ENCODE peak calls at places on chromosomes 6 and 20, in seven cellular contexts. One of them, this sample, is unnamed.

GRCh38 chr6:15460110-15460727 is 202.6 kb downstream of the DTNBP1 start:
- DNase-seq in AG09309: no peak
- DNase-seq in mesendoderm: no peak
- DNase-seq in fibroblast of pulmonary artery: no peak
- DNase-seq in AG10803: peak
- DNase-seq in neuronal stem cell: no peak
- DNase-seq in SJSA1: no peak
- DNase-seq in this sample: no peak

GRCh38 chr6:3227363-3228045 is at the start of gene TUBB2B:
- DNase-seq in AG09309: no peak
- DNase-seq in mesendoderm: peak
- DNase-seq in fibroblast of pulmonary artery: no peak
- DNase-seq in AG10803: no peak
- DNase-seq in neuronal stem cell: peak
- DNase-seq in SJSA1: peak
- DNase-seq in this sample: peak

GRCh38 chr6:106300944-106301343 is 24.6 kb downstream of the ATG5 start:
- DNase-seq in AG09309: peak
- DNase-seq in mesendoderm: peak
- DNase-seq in fibroblast of pulmonary artery: peak
- DNase-seq in AG10803: peak
- DNase-seq in neuronal stem cell: no peak
- DNase-seq in SJSA1: peak
- DNase-seq in this sample: no peak

GRCh38 chr20:8388707-8389106 is 256.6 kb downstream of the PLCB1 start:
- DNase-seq in AG09309: no peak
- DNase-seq in mesendoderm: no peak
- DNase-seq in fibroblast of pulmonary artery: peak
- DNase-seq in AG10803: peak
- DNase-seq in neuronal stem cell: no peak
- DNase-seq in SJSA1: no peak
- DNase-seq in this sample: no peak

GRCh38 chr6:131948692-131949614 is 2.2 kb downstream of the CCN2 start:
- DNase-seq in AG09309: peak
- DNase-seq in mesendoderm: peak
- DNase-seq in fibroblast of pulmonary artery: peak
- DNase-seq in AG10803: peak
- DNase-seq in neuronal stem cell: no peak
- DNase-seq in SJSA1: peak
- DNase-seq in this sample: no peak

GRCh38 chr6:125871365-125871764 is 80.6 kb downstream of the NCOA7 start:
- DNase-seq in AG09309: no peak
- DNase-seq in mesendoderm: no peak
- DNase-seq in fibroblast of pulmonary artery: no peak
- DNase-seq in AG10803: no peak
- DNase-seq in neuronal stem cell: no peak
- DNase-seq in SJSA1: no peak
- DNase-seq in this sample: no peak

GRCh38 chr6:125812394-125813231 is 21.9 kb downstream of the NCOA7 start:
- DNase-seq in AG09309: peak
- DNase-seq in mesendoderm: peak
- DNase-seq in fibroblast of pulmonary artery: peak
- DNase-seq in AG10803: peak
- DNase-seq in neuronal stem cell: no peak
- DNase-seq in SJSA1: peak
- DNase-seq in this sample: no peak

GRCh38 chr6:149862901-149863595 is 1.1 kb downstream of the LRP11 start:
- DNase-seq in AG09309: no peak
- DNase-seq in mesendoderm: peak
- DNase-seq in fibroblast of pulmonary artery: peak
- DNase-seq in AG10803: peak
- DNase-seq in neuronal stem cell: peak
- DNase-seq in SJSA1: peak
- DNase-seq in this sample: peak

GRCh38 chr6:148745926-148746325 is 904 bp upstream of the UST start:
- DNase-seq in AG09309: no peak
- DNase-seq in mesendoderm: no peak
- DNase-seq in fibroblast of pulmonary artery: no peak
- DNase-seq in AG10803: no peak
- DNase-seq in neuronal stem cell: no peak
- DNase-seq in SJSA1: no peak
- DNase-seq in this sample: no peak

GRCh38 chr6:43782764-43783513 is 12.9 kb downstream of the VEGFA start:
- DNase-seq in AG09309: no peak
- DNase-seq in mesendoderm: no peak
- DNase-seq in fibroblast of pulmonary artery: no peak
- DNase-seq in AG10803: no peak
- DNase-seq in neuronal stem cell: no peak
- DNase-seq in SJSA1: no peak
- DNase-seq in this sample: no peak

GRCh38 chr20:39072132-39072531 is 110.0 kb downstream of the DHX35 start:
- DNase-seq in AG09309: no peak
- DNase-seq in mesendoderm: no peak
- DNase-seq in fibroblast of pulmonary artery: no peak
- DNase-seq in AG10803: no peak
- DNase-seq in neuronal stem cell: no peak
- DNase-seq in SJSA1: no peak
- DNase-seq in this sample: no peak

GRCh38 chr6:87669051-87669450 is 33.0 kb downstream of the AKIRIN2 start:
- DNase-seq in AG09309: no peak
- DNase-seq in mesendoderm: no peak
- DNase-seq in fibroblast of pulmonary artery: no peak
- DNase-seq in AG10803: no peak
- DNase-seq in neuronal stem cell: no peak
- DNase-seq in SJSA1: no peak
- DNase-seq in this sample: no peak

GRCh38 chr20:40810336-40810735 is 121.3 kb upstream of the MAFB start:
- DNase-seq in AG09309: no peak
- DNase-seq in mesendoderm: no peak
- DNase-seq in fibroblast of pulmonary artery: no peak
- DNase-seq in AG10803: no peak
- DNase-seq in neuronal stem cell: no peak
- DNase-seq in SJSA1: no peak
- DNase-seq in this sample: no peak

DNA sequence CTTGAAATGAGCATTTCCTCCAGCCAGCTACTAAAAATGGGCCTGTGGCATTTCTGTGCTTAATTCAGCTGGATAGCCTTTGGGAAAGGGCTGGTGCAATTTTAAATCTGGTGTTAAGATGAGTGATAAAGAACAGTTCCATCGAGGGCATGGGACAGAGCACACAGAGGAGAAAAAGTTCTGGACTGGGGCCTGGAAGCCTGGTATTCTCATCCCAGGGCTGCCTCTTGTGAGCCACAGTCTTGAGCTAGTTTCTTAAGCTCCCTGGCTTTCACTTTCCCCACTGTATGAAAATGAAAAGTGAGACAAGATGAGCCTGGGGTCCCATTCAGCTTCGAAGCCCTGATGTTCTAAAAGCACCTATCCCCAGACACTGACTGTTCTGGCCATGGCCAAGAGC is 14.3 kb upstream of the LAMA4 start:
- DNase-seq in AG09309: no peak
- DNase-seq in mesendoderm: no peak
- DNase-seq in fibroblast of pulmonary artery: no peak
- DNase-seq in AG10803: no peak
- DNase-seq in neuronal stem cell: no peak
- DNase-seq in SJSA1: no peak
- DNase-seq in this sample: no peak
- H3K4me3 ChIP-seq in AG09309: no peak
- H3K4me3 ChIP-seq in mesendoderm: no peak
- H3K4me3 ChIP-seq in fibroblast of pulmonary artery: no peak
- H3K4me3 ChIP-seq in AG10803: no peak
- H3K4me3 ChIP-seq in neuronal stem cell: no peak
- H3K4me3 ChIP-seq in SJSA1: no peak
- H3K4me3 ChIP-seq in this sample: no peak

DNA sequence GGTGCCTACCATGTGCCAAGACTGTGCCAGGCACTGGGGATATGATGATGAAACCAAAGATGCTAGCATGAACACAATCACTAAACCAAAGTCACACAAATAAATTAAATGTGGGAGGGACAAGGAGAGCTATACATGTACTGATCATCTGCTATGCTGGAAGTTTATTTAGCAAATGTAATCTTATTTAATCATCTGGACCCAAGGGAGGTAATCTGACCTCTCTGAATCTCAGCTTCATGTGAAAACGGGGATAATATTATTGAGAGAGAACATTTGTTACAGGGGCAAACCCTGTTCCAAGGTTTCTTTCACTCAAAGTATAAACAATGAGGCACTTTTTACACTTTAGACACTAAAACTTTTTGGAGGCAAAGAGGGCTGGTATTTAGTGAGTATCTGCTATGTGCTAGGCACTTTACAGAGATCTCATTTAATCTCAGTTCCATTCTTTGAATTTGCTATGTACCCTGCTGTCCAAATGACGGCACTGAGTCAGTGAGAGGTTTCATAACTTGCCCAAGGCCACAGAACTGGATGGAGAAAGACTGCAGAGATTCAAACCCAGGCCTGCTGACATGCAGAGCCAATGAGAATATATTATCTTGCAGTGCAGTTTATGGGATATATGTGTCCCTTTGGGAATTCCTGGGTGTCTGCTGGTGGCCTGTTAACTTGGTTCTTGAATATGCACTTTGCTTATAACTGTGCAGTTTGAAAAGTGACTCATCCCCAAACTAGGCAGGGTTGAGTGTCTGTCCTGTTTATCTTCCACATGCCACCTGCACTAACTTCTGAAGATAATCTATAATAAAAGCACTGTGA is 3.3 kb upstream of the ASXL1 start:
- DNase-seq in AG09309: no peak
- DNase-seq in mesendoderm: no peak
- DNase-seq in fibroblast of pulmonary artery: peak
- DNase-seq in AG10803: peak
- DNase-seq in neuronal stem cell: no peak
- DNase-seq in SJSA1: peak
- DNase-seq in this sample: no peak
- H3K4me3 ChIP-seq in AG09309: no peak
- H3K4me3 ChIP-seq in mesendoderm: no peak
- H3K4me3 ChIP-seq in fibroblast of pulmonary artery: no peak
- H3K4me3 ChIP-seq in AG10803: no peak
- H3K4me3 ChIP-seq in neuronal stem cell: no peak
- H3K4me3 ChIP-seq in SJSA1: no peak
- H3K4me3 ChIP-seq in this sample: no peak

DNA sequence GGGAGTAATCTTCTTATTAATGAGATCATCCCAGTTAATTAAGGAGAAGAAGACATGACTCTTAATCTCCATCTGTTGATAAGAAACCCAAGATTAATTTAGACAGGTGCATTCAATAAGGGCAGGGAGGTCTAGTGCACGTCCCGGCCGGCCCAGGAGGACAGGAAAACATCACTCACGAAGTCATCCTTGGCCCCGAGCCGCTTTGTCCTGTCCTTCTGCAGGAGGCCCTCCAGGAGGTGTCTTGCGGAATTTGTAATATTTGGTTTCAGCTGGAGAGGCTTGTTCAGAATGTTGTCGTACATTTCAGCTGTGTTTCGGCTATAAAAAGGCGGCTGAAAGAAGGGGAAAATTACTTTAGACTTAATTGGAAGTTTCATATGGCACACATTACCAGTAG is 118.4 kb upstream of the SLC2A12 start:
- DNase-seq in AG09309: no peak
- DNase-seq in mesendoderm: no peak
- DNase-seq in fibroblast of pulmonary artery: peak
- DNase-seq in AG10803: peak
- DNase-seq in neuronal stem cell: no peak
- DNase-seq in SJSA1: no peak
- DNase-seq in this sample: no peak
- H3K4me3 ChIP-seq in AG09309: peak
- H3K4me3 ChIP-seq in mesendoderm: no peak
- H3K4me3 ChIP-seq in fibroblast of pulmonary artery: peak
- H3K4me3 ChIP-seq in AG10803: peak
- H3K4me3 ChIP-seq in neuronal stem cell: no peak
- H3K4me3 ChIP-seq in SJSA1: no peak
- H3K4me3 ChIP-seq in this sample: peak

GRCh38 chr6:33319939-33320314 is 2.4 kb upstream of the ZBTB22 start:
- DNase-seq in AG09309: no peak
- DNase-seq in mesendoderm: no peak
- DNase-seq in fibroblast of pulmonary artery: no peak
- DNase-seq in AG10803: no peak
- DNase-seq in neuronal stem cell: no peak
- DNase-seq in SJSA1: no peak
- DNase-seq in this sample: no peak
- H3K4me3 ChIP-seq in AG09309: peak
- H3K4me3 ChIP-seq in mesendoderm: no peak
- H3K4me3 ChIP-seq in fibroblast of pulmonary artery: peak
- H3K4me3 ChIP-seq in AG10803: no peak
- H3K4me3 ChIP-seq in neuronal stem cell: no peak
- H3K4me3 ChIP-seq in SJSA1: no peak
- H3K4me3 ChIP-seq in this sample: no peak

GRCh38 chr20:47003223-47003622 is 108.6 kb downstream of the EYA2 start:
- DNase-seq in AG09309: no peak
- DNase-seq in mesendoderm: no peak
- DNase-seq in fibroblast of pulmonary artery: no peak
- DNase-seq in AG10803: no peak
- DNase-seq in neuronal stem cell: no peak
- DNase-seq in SJSA1: no peak
- DNase-seq in this sample: no peak
- H3K4me3 ChIP-seq in AG09309: no peak
- H3K4me3 ChIP-seq in mesendoderm: no peak
- H3K4me3 ChIP-seq in fibroblast of pulmonary artery: no peak
- H3K4me3 ChIP-seq in AG10803: no peak
- H3K4me3 ChIP-seq in neuronal stem cell: no peak
- H3K4me3 ChIP-seq in SJSA1: no peak
- H3K4me3 ChIP-seq in this sample: no peak

GRCh38 chr20:62201173-62202082 is 18.6 kb downstream of the MTG2 start:
- DNase-seq in AG09309: no peak
- DNase-seq in mesendoderm: no peak
- DNase-seq in fibroblast of pulmonary artery: no peak
- DNase-seq in AG10803: no peak
- DNase-seq in neuronal stem cell: no peak
- DNase-seq in SJSA1: no peak
- DNase-seq in this sample: peak
- H3K4me3 ChIP-seq in AG09309: no peak
- H3K4me3 ChIP-seq in mesendoderm: no peak
- H3K4me3 ChIP-seq in fibroblast of pulmonary artery: no peak
- H3K4me3 ChIP-seq in AG10803: no peak
- H3K4me3 ChIP-seq in neuronal stem cell: peak
- H3K4me3 ChIP-seq in SJSA1: no peak
- H3K4me3 ChIP-seq in this sample: no peak